ENCODE peak calls at places on chromosomes 5 and 9, in four cellular contexts. X is brain microvascular endothelial cell, T is astrocyte of the spinal cord, F is AG09309. K is an unnamed sample.

GRCh38 chr5:79802995-79803394 is 113.4 kb downstream of the CMYA5 start:
- DNase-seq in X (no peak), T (no peak), F (no peak), K (no peak)

GRCh38 chr9:103245369-103245768 is 250.2 kb downstream of the CYLC2 start:
- DNase-seq in X (peak; percentile 29), T (no peak), F (no peak), K (no peak)

GRCh38 chr5:59034498-59035186 is 451.8 kb downstream of the RAB3C start:
- DNase-seq in X (peak; percentile 58), T (peak; percentile 70), F (peak; percentile 20), K (no peak)

GRCh38 chr9:132241840-132242620 is 80.2 kb downstream of the NTNG2 start:
- DNase-seq in X (no peak), T (no peak), F (no peak), K (no peak)

GRCh38 chr9:89178162-89179120 is at the start of gene SHC3:
- DNase-seq in X (peak; percentile 41), T (peak; percentile 63), F (no peak), K (no peak)

GRCh38 chr5:141564216-141564692 is 54.5 kb downstream of the DIAPH1 start:
- DNase-seq in X (peak; percentile 96), T (peak; percentile 96), F (peak; percentile 92), K (peak; percentile 73)

GRCh38 chr9:110659891-110660541 is 8.6 kb upstream of the MUSK start:
- DNase-seq in X (no peak), T (no peak), F (peak; percentile 55), K (no peak)

GRCh38 chr5:66969963-66970362 is 226.6 kb downstream of the CD180 start:
- DNase-seq in X (no peak), T (no peak), F (no peak), K (no peak)

GRCh38 chr9:111120526-111120925 is 82.3 kb upstream of the LPAR1 start:
- DNase-seq in X (no peak), T (no peak), F (no peak), K (no peak)

GRCh38 chr9:69134412-69134811 is 39.7 kb upstream of the TJP2 start:
- DNase-seq in X (no peak), T (no peak), F (no peak), K (no peak)

GRCh38 chr5:80711938-80712337 is 57.2 kb upstream of the DHFR start:
- DNase-seq in X (peak; percentile 11), T (peak; percentile 28), F (no peak), K (no peak)

GRCh38 chr9:133876144-133876543 is 116.0 kb downstream of the VAV2 start:
- DNase-seq in X (no peak), T (no peak), F (no peak), K (no peak)

GRCh38 chr5:1033178-1033577 is 24.6 kb downstream of the NKD2 start:
- DNase-seq in X (no peak), T (no peak), F (no peak), K (no peak)

GRCh38 chr5:164818440-164818839 is 1313.0 kb downstream of the MAT2B start:
- DNase-seq in X (no peak), T (no peak), F (no peak), K (no peak)

GRCh38 chr9:111945216-111945615 is 48.6 kb downstream of the UGCG start:
- DNase-seq in X (peak; percentile 80), T (peak; percentile 46), F (peak; percentile 59), K (no peak)

GRCh38 chr5:157109744-157110143 is 900 bp upstream of the HAVCR2 start:
- DNase-seq in X (no peak), T (no peak), F (no peak), K (peak; percentile 70)

GRCh38 chr5:126309860-126310259 is 113.3 kb upstream of the GRAMD2B start:
- DNase-seq in X (peak; percentile 7), T (no peak), F (no peak), K (no peak)

GRCh38 chr9:106675780-106676179 is 187.2 kb upstream of the ZNF462 start:
- DNase-seq in X (no peak), T (no peak), F (no peak), K (no peak)

GRCh38 chr5:102561894-102562760 is 63.3 kb upstream of the SLCO6A1 start:
- DNase-seq in X (peak; percentile 25), T (peak; percentile 19), F (no peak), K (no peak)

GRCh38 chr5:116273458-116274242 is 188.8 kb downstream of the COMMD10 start:
- DNase-seq in X (no peak), T (no peak), F (no peak), K (no peak)

GRCh38 chr5:903756-904096 is 11.0 kb downstream of the TRIP13 start:
- DNase-seq in X (no peak), T (no peak), F (no peak), K (no peak)

GRCh38 chr9:134963546-134963945 is 45.8 kb upstream of the FCN1 start:
- DNase-seq in X (no peak), T (no peak), F (no peak), K (no peak)
- TF ChIP-seq CTCF in X (no peak), T (no peak), F (no peak), K (no peak)

GRCh38 chr5:139482050-139482889 is at the start of gene STING1:
- DNase-seq in X (peak; percentile 94), T (peak; percentile 96), F (peak; percentile 94), K (peak; percentile 71)
- TF ChIP-seq CTCF in X (no peak), T (no peak), F (no peak), K (no peak)

DNA sequence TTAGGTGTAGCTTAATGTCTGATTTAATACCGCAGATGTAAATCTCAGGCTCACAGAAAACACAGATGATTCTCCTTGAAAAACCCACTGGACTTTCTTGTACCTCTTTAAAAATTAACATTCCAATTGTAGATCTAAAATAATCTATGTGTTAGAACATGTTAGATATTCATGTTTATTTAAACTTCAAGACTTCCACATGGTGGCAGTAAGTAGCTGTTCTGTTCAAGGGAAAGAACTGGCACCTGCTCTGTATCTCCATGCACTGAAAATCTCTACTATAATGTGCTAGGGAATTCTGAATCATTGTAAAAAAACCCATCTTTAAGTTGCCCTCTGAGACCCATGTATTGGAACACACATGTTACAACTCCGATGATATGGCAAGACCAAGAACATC is 366.9 kb downstream of the DMRTA1 start:
- DNase-seq in X (no peak), T (peak; percentile 53), F (no peak), K (no peak)
- TF ChIP-seq CTCF in X (peak; percentile 38), T (peak; percentile 29), F (no peak), K (no peak)

DNA sequence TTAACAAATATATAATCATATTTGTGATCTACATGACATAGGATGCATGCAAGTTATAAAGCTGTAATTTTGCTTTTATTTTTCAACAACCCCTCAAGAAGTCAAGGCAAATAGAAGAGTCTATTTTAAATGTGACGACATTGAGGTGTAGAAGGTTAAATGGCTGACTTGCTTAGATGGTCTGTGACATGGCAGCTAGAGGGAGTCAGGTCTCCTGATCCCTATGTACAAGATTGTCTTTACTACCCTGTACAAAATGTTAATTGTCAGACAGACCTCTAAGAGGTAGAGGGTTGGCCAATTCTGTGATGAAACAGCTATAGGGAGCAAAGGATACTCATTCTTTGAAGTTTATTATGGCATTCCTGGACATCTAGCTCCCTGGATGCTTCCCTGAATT is 380.9 kb upstream of the MEF2C start:
- DNase-seq in X (no peak), T (no peak), F (no peak), K (no peak)
- TF ChIP-seq CTCF in X (no peak), T (no peak), F (no peak), K (no peak)

GRCh38 chr5:129096382-129096991 is 1.9 kb downstream of the ISOC1 start:
- DNase-seq in X (no peak), T (no peak), F (no peak), K (no peak)
- TF ChIP-seq CTCF in X (no peak), T (no peak), F (no peak), K (no peak)

GRCh38 chr9:37262410-37262809 is 142.0 kb downstream of the ZCCHC7 start:
- DNase-seq in X (peak; percentile 25), T (peak; percentile 28), F (no peak), K (no peak)
- TF ChIP-seq CTCF in X (peak; percentile 89), T (peak; percentile 74), F (peak; percentile 67), K (peak; percentile 11)

DNA sequence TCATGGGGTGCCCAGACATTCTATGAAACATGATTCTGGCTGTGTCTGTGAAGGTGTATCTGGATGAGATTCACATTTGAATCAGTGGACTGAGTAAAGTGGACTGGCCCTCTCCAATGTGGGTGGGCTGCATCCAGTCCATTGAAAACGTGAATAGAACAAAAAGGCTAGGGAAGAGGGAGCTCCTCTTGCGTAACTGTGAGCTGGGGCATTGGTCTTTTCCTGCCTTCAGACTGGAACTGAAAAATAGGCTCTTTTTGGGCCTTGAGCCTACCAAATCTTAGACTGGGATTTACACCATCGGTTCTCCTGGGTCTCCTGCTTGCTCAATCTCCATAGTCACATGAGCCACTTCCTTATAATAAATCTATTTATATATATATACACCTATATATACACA is 170.1 kb downstream of the SPOCK1 start:
- DNase-seq in X (no peak), T (no peak), F (no peak), K (no peak)
- TF ChIP-seq CTCF in X (no peak), T (no peak), F (no peak), K (no peak)

DNA sequence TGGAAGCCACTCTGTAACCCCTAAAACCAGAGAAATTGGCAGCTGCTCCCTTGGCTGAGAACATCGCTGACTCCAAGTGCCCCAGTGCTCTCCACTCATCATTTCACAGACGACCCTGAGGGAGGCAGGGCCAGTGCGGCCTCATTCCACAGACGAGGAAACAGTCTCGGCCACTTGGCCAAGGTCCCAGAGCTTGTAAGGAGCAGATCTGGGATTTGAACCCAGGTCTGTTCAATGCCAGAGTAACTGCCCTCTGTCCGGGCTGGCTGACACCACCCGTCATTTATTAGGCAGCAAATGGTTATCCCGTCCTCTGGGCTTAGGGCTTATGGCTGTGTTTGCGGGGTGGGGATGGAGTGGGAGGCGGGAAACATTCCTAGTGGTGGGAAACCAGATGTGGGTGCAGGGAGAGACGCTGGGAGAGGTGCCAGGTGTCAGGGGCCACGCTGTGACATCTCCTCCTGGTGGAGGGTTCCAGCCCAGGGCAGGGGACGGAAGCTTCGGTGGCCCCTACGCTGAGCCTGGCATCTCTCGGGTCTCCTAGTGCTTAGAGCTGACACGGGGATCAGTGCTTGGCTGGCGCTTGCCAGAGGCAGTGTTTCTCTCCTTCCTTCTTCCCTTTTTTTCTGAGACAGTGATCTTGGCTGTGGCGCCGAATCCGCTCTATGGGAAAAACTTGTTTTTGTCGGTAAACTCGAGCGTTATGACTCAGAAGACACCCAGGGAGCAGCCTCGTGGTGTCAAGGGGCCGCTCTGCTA is 20.1 kb upstream of the IER5L start:
- DNase-seq in X (peak; percentile 84), T (peak; percentile 92), F (peak; percentile 32), K (peak; percentile 74)
- TF ChIP-seq CTCF in X (peak; percentile 31), T (peak; percentile 2), F (no peak), K (no peak)

DNA sequence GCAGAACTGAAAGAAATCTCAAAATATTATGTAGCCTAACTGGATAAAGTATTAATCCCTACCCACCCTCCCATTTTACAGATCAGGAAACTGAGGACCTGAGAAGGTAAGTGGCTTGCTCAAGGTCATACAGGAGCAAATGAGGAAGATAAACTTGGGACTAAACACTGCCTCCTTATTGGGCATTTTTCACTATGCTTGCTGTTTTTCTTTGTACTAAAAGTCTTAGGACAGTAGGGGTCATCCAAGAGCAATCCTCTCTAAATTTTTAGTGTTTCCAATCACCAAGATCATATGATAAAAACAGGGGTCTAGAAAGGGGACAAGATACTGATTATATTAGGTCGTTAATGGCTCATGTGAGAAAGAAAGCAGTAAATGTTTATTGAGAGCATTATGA is 80.8 kb downstream of the RORB start:
- DNase-seq in X (no peak), T (no peak), F (no peak), K (no peak)
- TF ChIP-seq CTCF in X (peak; percentile 26), T (peak; percentile 60), F (peak; percentile 54), K (no peak)